ENCODE peak calls at places on chromosomes 12 and 14, in seven cellular contexts. One of them, this sample, is unnamed.

GRCh38 chr12:91994208-91994797 is 151.3 kb downstream of the BTG1 start:
- DNase-seq in CD8-positive, alpha-beta T cell: no peak
- DNase-seq in transverse colon: no peak
- DNase-seq in mammary epithelial cell: no peak
- DNase-seq in stomach: no peak
- DNase-seq in A549: no peak
- DNase-seq in HCT116: no peak
- DNase-seq in this sample: no peak

GRCh38 chr14:59483360-59483759 is 848 bp downstream of the L3HYPDH start:
- DNase-seq in CD8-positive, alpha-beta T cell: no peak
- DNase-seq in transverse colon: no peak
- DNase-seq in mammary epithelial cell: no peak
- DNase-seq in stomach: no peak
- DNase-seq in A549: peak; percentile 47
- DNase-seq in HCT116: peak; percentile 2
- DNase-seq in this sample: peak; percentile 73

GRCh38 chr14:51657762-51658161 is 6.1 kb downstream of the FRMD6 start:
- DNase-seq in CD8-positive, alpha-beta T cell: no peak
- DNase-seq in transverse colon: no peak
- DNase-seq in mammary epithelial cell: peak; percentile 50
- DNase-seq in stomach: no peak
- DNase-seq in A549: no peak
- DNase-seq in HCT116: no peak
- DNase-seq in this sample: no peak

GRCh38 chr12:75917083-75917482 is 114.5 kb downstream of the PHLDA1 start:
- DNase-seq in CD8-positive, alpha-beta T cell: no peak
- DNase-seq in transverse colon: no peak
- DNase-seq in mammary epithelial cell: no peak
- DNase-seq in stomach: no peak
- DNase-seq in A549: no peak
- DNase-seq in HCT116: no peak
- DNase-seq in this sample: no peak

GRCh38 chr12:4621511-4621910 is 27.3 kb downstream of the AKAP3 start:
- DNase-seq in CD8-positive, alpha-beta T cell: no peak
- DNase-seq in transverse colon: no peak
- DNase-seq in mammary epithelial cell: peak; percentile 3
- DNase-seq in stomach: no peak
- DNase-seq in A549: no peak
- DNase-seq in HCT116: no peak
- DNase-seq in this sample: no peak

GRCh38 chr14:68977741-68978549 is 1.2 kb downstream of the ACTN1 start:
- DNase-seq in CD8-positive, alpha-beta T cell: peak; percentile 64
- DNase-seq in transverse colon: peak; percentile 73
- DNase-seq in mammary epithelial cell: peak; percentile 84
- DNase-seq in stomach: peak; percentile 44
- DNase-seq in A549: peak; percentile 78
- DNase-seq in HCT116: no peak
- DNase-seq in this sample: peak; percentile 90

GRCh38 chr14:52907949-52908348 is 42.9 kb downstream of the FERMT2 start:
- DNase-seq in CD8-positive, alpha-beta T cell: no peak
- DNase-seq in transverse colon: no peak
- DNase-seq in mammary epithelial cell: no peak
- DNase-seq in stomach: no peak
- DNase-seq in A549: no peak
- DNase-seq in HCT116: no peak
- DNase-seq in this sample: no peak

GRCh38 chr12:106046301-106046846 is 92.4 kb downstream of the NUAK1 start:
- DNase-seq in CD8-positive, alpha-beta T cell: no peak
- DNase-seq in transverse colon: no peak
- DNase-seq in mammary epithelial cell: no peak
- DNase-seq in stomach: no peak
- DNase-seq in A549: no peak
- DNase-seq in HCT116: no peak
- DNase-seq in this sample: no peak

GRCh38 chr14:30907659-30908057 is 33.3 kb downstream of the COCH start:
- DNase-seq in CD8-positive, alpha-beta T cell: no peak
- DNase-seq in transverse colon: no peak
- DNase-seq in mammary epithelial cell: no peak
- DNase-seq in stomach: no peak
- DNase-seq in A549: no peak
- DNase-seq in HCT116: no peak
- DNase-seq in this sample: no peak

GRCh38 chr14:27392153-27392552 is 794.3 kb upstream of the NOVA1 start:
- DNase-seq in CD8-positive, alpha-beta T cell: no peak
- DNase-seq in transverse colon: no peak
- DNase-seq in mammary epithelial cell: no peak
- DNase-seq in stomach: no peak
- DNase-seq in A549: no peak
- DNase-seq in HCT116: no peak
- DNase-seq in this sample: no peak

GRCh38 chr12:105658389-105658788 is 327.9 kb downstream of the C12orf75 start:
- DNase-seq in CD8-positive, alpha-beta T cell: no peak
- DNase-seq in transverse colon: no peak
- DNase-seq in mammary epithelial cell: no peak
- DNase-seq in stomach: no peak
- DNase-seq in A549: no peak
- DNase-seq in HCT116: no peak
- DNase-seq in this sample: no peak

GRCh38 chr14:69008411-69008810 is 29.3 kb upstream of the ACTN1 start:
- DNase-seq in CD8-positive, alpha-beta T cell: no peak
- DNase-seq in transverse colon: no peak
- DNase-seq in mammary epithelial cell: no peak
- DNase-seq in stomach: no peak
- DNase-seq in A549: no peak
- DNase-seq in HCT116: no peak
- DNase-seq in this sample: no peak

GRCh38 chr12:66048843-66049537 is 81.6 kb downstream of the LLPH start:
- DNase-seq in CD8-positive, alpha-beta T cell: no peak
- DNase-seq in transverse colon: no peak
- DNase-seq in mammary epithelial cell: peak; percentile 43
- DNase-seq in stomach: no peak
- DNase-seq in A549: peak; percentile 57
- DNase-seq in HCT116: no peak
- DNase-seq in this sample: no peak

GRCh38 chr14:95885278-95885677 is 8.6 kb downstream of the TUNAR start:
- DNase-seq in CD8-positive, alpha-beta T cell: no peak
- DNase-seq in transverse colon: no peak
- DNase-seq in mammary epithelial cell: no peak
- DNase-seq in stomach: no peak
- DNase-seq in A549: no peak
- DNase-seq in HCT116: no peak
- DNase-seq in this sample: no peak

GRCh38 chr12:30882706-30883105 is 43.8 kb upstream of the TSPAN11 start:
- DNase-seq in CD8-positive, alpha-beta T cell: no peak
- DNase-seq in transverse colon: no peak
- DNase-seq in mammary epithelial cell: no peak
- DNase-seq in stomach: no peak
- DNase-seq in A549: no peak
- DNase-seq in HCT116: no peak
- DNase-seq in this sample: no peak

GRCh38 chr12:79549531-79550271 is 141.1 kb downstream of the PAWR start:
- DNase-seq in CD8-positive, alpha-beta T cell: no peak
- DNase-seq in transverse colon: no peak
- DNase-seq in mammary epithelial cell: no peak
- DNase-seq in stomach: no peak
- DNase-seq in A549: peak; percentile 36
- DNase-seq in HCT116: no peak
- DNase-seq in this sample: no peak

GRCh38 chr12:109588461-109589239 is 15.1 kb downstream of the MVK start:
- DNase-seq in CD8-positive, alpha-beta T cell: no peak
- DNase-seq in transverse colon: peak; percentile 22
- DNase-seq in mammary epithelial cell: no peak
- DNase-seq in stomach: no peak
- DNase-seq in A549: no peak
- DNase-seq in HCT116: no peak
- DNase-seq in this sample: no peak

GRCh38 chr14:101893759-101894158 is 70.6 kb upstream of the DYNC1H1 start:
- DNase-seq in CD8-positive, alpha-beta T cell: no peak
- DNase-seq in transverse colon: peak; percentile 8
- DNase-seq in mammary epithelial cell: no peak
- DNase-seq in stomach: no peak
- DNase-seq in A549: no peak
- DNase-seq in HCT116: no peak
- DNase-seq in this sample: no peak

GRCh38 chr12:14767617-14768016 is 35.7 kb downstream of the WBP11 start:
- DNase-seq in CD8-positive, alpha-beta T cell: no peak
- DNase-seq in transverse colon: no peak
- DNase-seq in mammary epithelial cell: no peak
- DNase-seq in stomach: no peak
- DNase-seq in A549: no peak
- DNase-seq in HCT116: no peak
- DNase-seq in this sample: no peak

GRCh38 chr12:68497702-68498101 is 113.0 kb upstream of the RAP1B start:
- DNase-seq in CD8-positive, alpha-beta T cell: no peak
- DNase-seq in transverse colon: no peak
- DNase-seq in mammary epithelial cell: peak; percentile 83
- DNase-seq in stomach: no peak
- DNase-seq in A549: peak; percentile 7
- DNase-seq in HCT116: peak; percentile 23
- DNase-seq in this sample: no peak

GRCh38 chr12:120157678-120158077 is 36.8 kb downstream of the GCN1 start:
- DNase-seq in CD8-positive, alpha-beta T cell: no peak
- DNase-seq in transverse colon: no peak
- DNase-seq in mammary epithelial cell: no peak
- DNase-seq in stomach: no peak
- DNase-seq in A549: no peak
- DNase-seq in HCT116: no peak
- DNase-seq in this sample: no peak

GRCh38 chr12:19165446-19165845 is 35.9 kb downstream of the PLEKHA5 start:
- DNase-seq in CD8-positive, alpha-beta T cell: no peak
- DNase-seq in transverse colon: no peak
- DNase-seq in mammary epithelial cell: peak; percentile 28
- DNase-seq in stomach: no peak
- DNase-seq in A549: no peak
- DNase-seq in HCT116: no peak
- DNase-seq in this sample: no peak

GRCh38 chr14:95471526-95472304 is 44.7 kb downstream of the SYNE3 start:
- DNase-seq in CD8-positive, alpha-beta T cell: no peak
- DNase-seq in transverse colon: no peak
- DNase-seq in mammary epithelial cell: no peak
- DNase-seq in stomach: no peak
- DNase-seq in A549: no peak
- DNase-seq in HCT116: no peak
- DNase-seq in this sample: peak; percentile 37

GRCh38 chr14:58777541-58777979 is 139.8 kb downstream of the DACT1 start:
- DNase-seq in CD8-positive, alpha-beta T cell: no peak
- DNase-seq in transverse colon: no peak
- DNase-seq in mammary epithelial cell: no peak
- DNase-seq in stomach: no peak
- DNase-seq in A549: no peak
- DNase-seq in HCT116: no peak
- DNase-seq in this sample: no peak

GRCh38 chr12:6039894-6040601 is 84.4 kb downstream of the VWF start:
- DNase-seq in CD8-positive, alpha-beta T cell: peak; percentile 43
- DNase-seq in transverse colon: peak; percentile 49
- DNase-seq in mammary epithelial cell: peak; percentile 48
- DNase-seq in stomach: peak; percentile 54
- DNase-seq in A549: peak; percentile 79
- DNase-seq in HCT116: peak; percentile 57
- DNase-seq in this sample: peak; percentile 76

GRCh38 chr12:54390668-54391551 is 6.4 kb upstream of the ZNF385A start:
- DNase-seq in CD8-positive, alpha-beta T cell: peak; percentile 69
- DNase-seq in transverse colon: peak; percentile 69
- DNase-seq in mammary epithelial cell: peak; percentile 68
- DNase-seq in stomach: peak; percentile 58
- DNase-seq in A549: no peak
- DNase-seq in HCT116: no peak
- DNase-seq in this sample: peak; percentile 86

GRCh38 chr12:39294712-39295111 is 148.2 kb downstream of the KIF21A start:
- DNase-seq in CD8-positive, alpha-beta T cell: no peak
- DNase-seq in transverse colon: no peak
- DNase-seq in mammary epithelial cell: no peak
- DNase-seq in stomach: no peak
- DNase-seq in A549: no peak
- DNase-seq in HCT116: no peak
- DNase-seq in this sample: no peak
- H3K27ac ChIP-seq in CD8-positive, alpha-beta T cell: no peak overlapping the region
- H3K27ac ChIP-seq in transverse colon: no peak overlapping the region
- H3K27ac ChIP-seq in mammary epithelial cell: no peak overlapping the region
- H3K27ac ChIP-seq in stomach: no peak overlapping the region
- H3K27ac ChIP-seq in A549: no peak overlapping the region
- H3K27ac ChIP-seq in HCT116: no peak overlapping the region
- H3K27ac ChIP-seq in this sample: no peak overlapping the region

GRCh38 chr12:57631566-57632368 is 1.2 kb downstream of the B4GALNT1 start:
- DNase-seq in CD8-positive, alpha-beta T cell: no peak
- DNase-seq in transverse colon: no peak
- DNase-seq in mammary epithelial cell: no peak
- DNase-seq in stomach: no peak
- DNase-seq in A549: no peak
- DNase-seq in HCT116: no peak
- DNase-seq in this sample: no peak
- H3K4me3 ChIP-seq in CD8-positive, alpha-beta T cell: peak overlapping the region; percentile 39
- H3K4me3 ChIP-seq in transverse colon: peak overlapping the region; percentile 44
- H3K4me3 ChIP-seq in mammary epithelial cell: peak overlapping the region; percentile 61
- H3K4me3 ChIP-seq in stomach: peak overlapping the region; percentile 57
- H3K4me3 ChIP-seq in A549: peak overlapping the region; percentile 83
- H3K4me3 ChIP-seq in HCT116: peak overlapping the region; percentile 92
- H3K4me3 ChIP-seq in this sample: peak overlapping the region; percentile 75

DNA sequence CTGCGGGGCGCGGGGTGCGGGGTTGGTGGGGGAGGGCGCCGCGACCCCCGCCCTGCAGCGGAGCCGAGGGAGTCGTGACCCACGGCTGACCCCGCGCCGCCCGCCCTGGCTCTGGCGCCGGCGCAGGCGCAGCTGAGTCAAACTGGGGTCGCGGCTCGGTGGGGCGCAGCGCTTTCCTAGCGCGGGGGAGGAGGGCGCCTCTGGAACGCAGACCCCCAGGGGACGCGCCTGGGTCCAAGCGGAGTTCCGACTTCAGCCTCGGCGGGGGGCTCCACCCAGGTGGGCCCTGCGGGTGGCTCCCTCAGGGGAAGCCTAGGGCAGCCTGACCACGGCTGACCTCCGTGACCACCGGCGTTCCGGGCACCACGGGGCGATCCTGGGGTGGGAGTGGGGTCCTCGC is 467 bp upstream of the ANHX start:
- DNase-seq in CD8-positive, alpha-beta T cell: no peak
- DNase-seq in transverse colon: no peak
- DNase-seq in mammary epithelial cell: no peak
- DNase-seq in stomach: no peak
- DNase-seq in A549: no peak
- DNase-seq in HCT116: no peak
- DNase-seq in this sample: no peak
- H3K9me3 ChIP-seq in CD8-positive, alpha-beta T cell: no peaks in the 10 kb centered on the region
- H3K9me3 ChIP-seq in transverse colon: no peaks in the 10 kb centered on the region
- H3K9me3 ChIP-seq in mammary epithelial cell: peaks cover 50% of the 10 kb centered on the region
- H3K9me3 ChIP-seq in stomach: peaks cover 95% of the 10 kb centered on the region
- H3K9me3 ChIP-seq in A549: peaks cover 69% of the 10 kb centered on the region
- H3K9me3 ChIP-seq in HCT116: peaks cover 9% of the 10 kb centered on the region
- H3K9me3 ChIP-seq in this sample: no peaks in the 10 kb centered on the region

DNA sequence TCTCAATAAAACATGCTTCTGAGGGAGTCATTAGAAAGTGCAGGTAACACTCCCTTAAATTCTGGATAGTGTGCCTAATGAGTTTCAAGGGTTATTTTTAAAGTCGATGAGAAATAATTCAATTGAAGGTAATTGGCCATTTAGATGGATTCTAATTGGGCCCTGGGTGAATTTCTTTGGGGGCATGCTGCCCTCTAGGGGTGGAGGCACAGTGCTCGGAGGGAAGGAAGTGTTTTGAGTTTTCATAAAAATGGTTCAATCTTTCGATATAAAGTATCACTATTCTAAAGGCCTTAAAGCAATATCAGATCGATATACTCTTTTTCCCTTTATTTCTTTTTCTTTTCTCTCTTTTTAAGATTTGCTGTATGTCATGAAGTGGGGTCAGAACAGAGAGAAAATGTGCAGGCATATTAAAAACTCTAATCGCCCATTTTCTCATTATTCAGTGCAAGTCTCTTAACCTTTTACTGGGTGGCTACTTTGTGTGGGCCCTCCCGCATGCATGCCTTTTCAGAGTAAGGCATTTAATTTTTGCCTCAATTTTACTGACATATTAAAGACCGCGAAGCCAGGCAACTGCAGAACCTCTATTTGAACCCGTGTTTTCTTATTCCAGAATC is 25.5 kb downstream of the NKX2-8 start:
- DNase-seq in CD8-positive, alpha-beta T cell: peak; percentile 14
- DNase-seq in transverse colon: no peak
- DNase-seq in mammary epithelial cell: no peak
- DNase-seq in stomach: no peak
- DNase-seq in A549: peak; percentile 16
- DNase-seq in HCT116: peak; percentile 19
- DNase-seq in this sample: no peak
- H3K27ac ChIP-seq in CD8-positive, alpha-beta T cell: no peak overlapping the region
- H3K27ac ChIP-seq in transverse colon: no peak overlapping the region
- H3K27ac ChIP-seq in mammary epithelial cell: no peak overlapping the region
- H3K27ac ChIP-seq in stomach: no peak overlapping the region
- H3K27ac ChIP-seq in A549: no peak overlapping the region
- H3K27ac ChIP-seq in HCT116: no peak overlapping the region
- H3K27ac ChIP-seq in this sample: no peak overlapping the region

This sample was measured in aorta.